ENCODE peak calls at places on chromosomes 2 and 18, in seven cellular contexts. U is WERI-Rb-1, B is Peyer's patch, O is A549, G is tibial artery, X is SK-N-SH, F is IMR-90. M is an unnamed sample.

GRCh38 chr2:163347982-163348842 is 387.6 kb downstream of the FIGN start:
- DNase-seq in U (no peak), B (peak), O (peak), G (peak), X (no peak), F (peak), M (peak)

GRCh38 chr18:65852273-65852672 is 101.5 kb downstream of the CDH7 start:
- DNase-seq in U (no peak), B (no peak), O (no peak), G (no peak), X (no peak), F (no peak), M (no peak)

GRCh38 chr2:205734436-205734835 is 52.1 kb downstream of the NRP2 start:
- DNase-seq in U (peak), B (no peak), O (no peak), G (no peak), X (peak), F (peak), M (no peak)

GRCh38 chr2:154125900-154126299 is 254.2 kb downstream of the GALNT13 start:
- DNase-seq in U (no peak), B (no peak), O (no peak), G (no peak), X (no peak), F (no peak), M (no peak)

GRCh38 chr2:70627499-70627898 is 73.9 kb upstream of the TGFA start:
- DNase-seq in U (no peak), B (no peak), O (no peak), G (no peak), X (no peak), F (no peak), M (no peak)

GRCh38 chr2:203758841-203759691 is 52.6 kb downstream of the CD28 start:
- DNase-seq in U (no peak), B (no peak), O (no peak), G (no peak), X (no peak), F (peak), M (no peak)

GRCh38 chr18:42792731-42793130 is 322.8 kb downstream of the RIT2 start:
- DNase-seq in U (no peak), B (no peak), O (no peak), G (no peak), X (no peak), F (no peak), M (no peak)

GRCh38 chr2:238908960-238909951 is 61.4 kb downstream of the TWIST2 start:
- DNase-seq in U (no peak), B (peak), O (no peak), G (peak), X (no peak), F (peak), M (no peak)

GRCh38 chr2:88180594-88181240 is 10.6 kb downstream of the THNSL2 start:
- DNase-seq in U (no peak), B (no peak), O (no peak), G (no peak), X (no peak), F (peak), M (no peak)

GRCh38 chr2:183665976-183666375 is 541.7 kb downstream of the NUP35 start:
- DNase-seq in U (no peak), B (no peak), O (no peak), G (no peak), X (no peak), F (no peak), M (no peak)

GRCh38 chr2:31136000-31136399 is 2.2 kb downstream of the GALNT14 start:
- DNase-seq in U (no peak), B (no peak), O (no peak), G (no peak), X (no peak), F (no peak), M (no peak)

GRCh38 chr2:201859886-201860285 is 53.5 kb downstream of the CDK15 start:
- DNase-seq in U (no peak), B (no peak), O (no peak), G (no peak), X (no peak), F (peak), M (no peak)

GRCh38 chr2:167793725-167794124 is 453.7 kb downstream of the STK39 start:
- DNase-seq in U (no peak), B (no peak), O (no peak), G (no peak), X (no peak), F (no peak), M (no peak)

GRCh38 chr2:172340394-172340793 is 87.0 kb upstream of the ITGA6 start:
- DNase-seq in U (no peak), B (no peak), O (no peak), G (no peak), X (no peak), F (no peak), M (no peak)

GRCh38 chr2:240435955-240436625 is 627 bp downstream of the GPC1 start:
- DNase-seq in U (peak), B (no peak), O (no peak), G (no peak), X (peak), F (peak), M (peak)

GRCh38 chr2:24919100-24919976 is 699 bp downstream of the ADCY3 start:
- DNase-seq in U (peak), B (peak), O (peak), G (no peak), X (peak), F (peak), M (no peak)

GRCh38 chr2:110948027-110948687 is 172.6 kb upstream of the BCL2L11 start:
- DNase-seq in U (no peak), B (no peak), O (no peak), G (no peak), X (peak), F (no peak), M (no peak)

GRCh38 chr2:210762604-210763588 is 206.5 kb downstream of the CPS1 start:
- DNase-seq in U (no peak), B (no peak), O (no peak), G (no peak), X (no peak), F (no peak), M (no peak)

GRCh38 chr18:74375999-74376398 is 60.4 kb downstream of the C18orf63 start:
- DNase-seq in U (no peak), B (peak), O (peak), G (no peak), X (no peak), F (peak), M (no peak)

GRCh38 chr2:64500549-64500948 is 23.6 kb upstream of the AFTPH start:
- DNase-seq in U (no peak), B (no peak), O (no peak), G (no peak), X (no peak), F (no peak), M (no peak)

GRCh38 chr2:107936427-107937359 is 49.6 kb upstream of the SLC5A7 start:
- DNase-seq in U (no peak), B (no peak), O (no peak), G (no peak), X (peak), F (no peak), M (no peak)

GRCh38 chr2:96856776-96857673 is 791 bp downstream of the ANKRD39 start:
- DNase-seq in U (no peak), B (peak), O (no peak), G (no peak), X (no peak), F (no peak), M (no peak)

GRCh38 chr18:22848618-22849017 is 84.5 kb upstream of the RBBP8 start:
- DNase-seq in U (no peak), B (no peak), O (no peak), G (no peak), X (no peak), F (peak), M (no peak)

GRCh38 chr2:234911271-234911670 is 40.5 kb upstream of the SH3BP4 start:
- DNase-seq in U (no peak), B (no peak), O (no peak), G (no peak), X (no peak), F (peak), M (no peak)

GRCh38 chr2:36459725-36460137 is 104.2 kb downstream of the CRIM1 start:
- DNase-seq in U (peak), B (peak), O (peak), G (no peak), X (peak), F (peak), M (no peak)

GRCh38 chr18:25935356-25935755 is 155.1 kb downstream of the SS18 start:
- DNase-seq in U (no peak), B (no peak), O (no peak), G (no peak), X (no peak), F (no peak), M (no peak)

GRCh38 chr2:220076734-220077133 is 449.3 kb downstream of the SLC4A3 start:
- DNase-seq in U (no peak), B (no peak), O (no peak), G (peak), X (peak), F (peak), M (no peak)

GRCh38 chr2:138321458-138321857 is 180.1 kb upstream of the SPOPL start:
- DNase-seq in U (no peak), B (no peak), O (no peak), G (no peak), X (no peak), F (no peak), M (no peak)

GRCh38 chr18:41464278-41464677 is 490.8 kb upstream of the PIK3C3 start:
- DNase-seq in U (no peak), B (no peak), O (no peak), G (no peak), X (no peak), F (no peak), M (no peak)

DNA sequence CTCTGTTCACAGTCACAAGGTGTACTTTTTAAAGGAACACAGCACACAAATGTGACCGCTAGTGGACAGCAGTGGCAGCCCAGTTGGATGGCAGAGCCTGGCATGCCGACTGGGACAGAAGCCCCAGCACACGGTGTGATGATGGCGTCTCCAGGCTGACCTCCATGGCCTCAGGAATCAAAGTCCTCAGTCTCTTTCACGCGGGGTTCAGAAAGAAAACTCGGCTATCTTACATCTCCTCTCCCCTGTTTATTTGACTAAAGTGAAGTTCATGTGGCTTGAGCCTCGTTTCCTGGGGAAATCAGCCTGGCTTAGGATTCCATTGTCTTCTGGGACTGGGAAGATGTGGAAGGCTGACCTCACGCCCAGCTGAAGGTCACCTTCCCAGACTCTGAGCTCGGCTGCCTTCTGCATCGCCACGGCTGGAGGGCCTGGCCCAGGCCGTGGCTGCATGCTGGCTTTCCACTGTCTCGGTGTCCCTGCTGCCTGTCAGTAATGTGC is 56.1 kb downstream of the ASAP2 start:
- DNase-seq in U (no peak), B (no peak), O (no peak), G (no peak), X (peak), F (peak), M (peak)
- H3K4me3 ChIP-seq in U (no peak), B (no peak), O (no peak), G (no peak), X (no peak), F (no peak), M (no peak)

GRCh38 chr2:105412584-105412983 is 13.7 kb upstream of the FHL2 start:
- DNase-seq in U (no peak), B (no peak), O (no peak), G (no peak), X (no peak), F (no peak), M (no peak)

GRCh38 chr2:105411720-105412407 is 13.0 kb upstream of the FHL2 start:
- DNase-seq in U (no peak), B (no peak), O (peak), G (no peak), X (no peak), F (no peak), M (no peak)

GRCh38 chr2:105417789-105418475 is 19.1 kb upstream of the FHL2 start:
- DNase-seq in U (no peak), B (no peak), O (no peak), G (no peak), X (no peak), F (peak), M (no peak)

GRCh38 chr2:105418527-105418926 is 19.7 kb upstream of the FHL2 start:
- DNase-seq in U (no peak), B (no peak), O (no peak), G (no peak), X (no peak), F (no peak), M (no peak)

DNA sequence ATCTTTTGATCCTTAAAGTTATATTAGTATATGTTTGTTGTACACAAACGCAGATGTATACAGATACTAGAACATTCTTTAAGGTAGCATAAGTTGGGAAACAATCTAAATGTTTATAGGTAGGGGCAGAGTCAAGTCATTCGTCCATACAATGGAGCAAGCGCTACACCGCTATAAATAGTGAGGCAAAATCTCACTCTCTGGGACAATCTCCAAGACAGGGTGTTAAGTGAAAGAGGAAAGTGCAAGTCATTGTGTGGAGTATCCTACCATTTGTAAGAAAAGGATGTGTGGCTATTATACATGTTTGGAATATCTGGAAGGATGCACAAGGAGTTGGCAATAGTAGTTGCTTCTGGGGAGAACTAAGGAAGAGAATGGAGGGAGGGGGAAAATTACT is 16.2 kb upstream of the FHL2 start:
- DNase-seq in U (no peak), B (no peak), O (no peak), G (no peak), X (no peak), F (no peak), M (no peak)
- H3K27ac ChIP-seq in U (no peak), B (no peak), O (no peak), G (no peak), X (no peak), F (no peak), M (no peak)

GRCh38 chr2:103459302-103459701 is 697.5 kb downstream of the TMEM182 start:
- DNase-seq in U (no peak), B (no peak), O (no peak), G (no peak), X (no peak), F (no peak), M (no peak)
- TF ChIP-seq CTCF in U (no peak), B (no peak), O (no peak), G (no peak), X (no peak), F (no peak), M (no peak)

DNA sequence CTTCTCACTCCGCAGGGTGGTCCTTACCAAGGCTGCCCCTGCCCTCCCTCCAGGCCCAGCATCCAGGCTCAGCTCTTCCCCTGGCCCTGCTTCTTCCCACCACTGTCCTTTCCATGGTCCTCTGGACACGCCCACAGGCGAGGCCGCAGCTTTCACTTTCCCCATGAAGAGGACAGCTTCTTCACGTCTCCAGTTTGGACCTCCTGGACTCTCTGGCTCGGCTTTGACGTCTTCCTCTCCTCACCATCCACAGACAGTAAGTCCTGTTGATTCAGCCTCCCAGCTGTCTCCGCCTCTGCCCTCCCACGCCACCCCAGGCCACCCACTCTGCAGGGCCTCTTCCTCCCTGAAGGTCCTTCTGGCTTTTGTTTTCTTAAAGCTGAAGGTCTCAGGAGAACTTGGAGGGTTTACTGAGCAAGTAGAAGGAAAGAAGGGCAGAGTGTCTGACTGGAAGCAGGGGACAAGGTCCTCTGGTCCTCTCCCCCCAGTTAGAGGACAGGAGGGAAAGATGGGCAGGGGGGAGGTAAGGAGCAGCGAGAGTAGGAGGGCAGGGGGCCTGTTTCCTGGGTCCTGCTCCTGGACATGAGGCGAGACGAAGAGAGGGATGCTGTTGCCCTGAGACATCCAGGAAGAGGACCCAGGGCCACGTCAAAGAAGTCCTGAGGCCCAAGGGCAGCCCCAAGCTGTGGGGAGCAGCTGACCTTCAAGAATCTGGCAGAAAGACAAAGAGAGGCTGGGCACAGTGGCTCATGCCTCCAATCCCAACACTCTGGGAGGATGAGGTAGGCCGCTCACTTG is 24.7 kb upstream of the NMUR1 start:
- DNase-seq in U (no peak), B (peak), O (no peak), G (peak), X (no peak), F (peak), M (no peak)
- H3K4me3 ChIP-seq in U (no peak), B (peak), O (no peak), G (peak), X (no peak), F (peak), M (no peak)

GRCh38 chr18:63260075-63260754 is 59.4 kb downstream of the BCL2 start:
- DNase-seq in U (no peak), B (no peak), O (no peak), G (no peak), X (no peak), F (no peak), M (no peak)

GRCh38 chr18:63261029-63261428 is 58.5 kb downstream of the BCL2 start:
- DNase-seq in U (no peak), B (no peak), O (no peak), G (no peak), X (no peak), F (no peak), M (no peak)

GRCh38 chr18:63263444-63263843 is 56.1 kb downstream of the BCL2 start:
- DNase-seq in U (no peak), B (no peak), O (no peak), G (no peak), X (no peak), F (no peak), M (no peak)

GRCh38 chr18:63264871-63265270 is 54.7 kb downstream of the BCL2 start:
- DNase-seq in U (no peak), B (no peak), O (no peak), G (no peak), X (no peak), F (no peak), M (no peak)

DNA sequence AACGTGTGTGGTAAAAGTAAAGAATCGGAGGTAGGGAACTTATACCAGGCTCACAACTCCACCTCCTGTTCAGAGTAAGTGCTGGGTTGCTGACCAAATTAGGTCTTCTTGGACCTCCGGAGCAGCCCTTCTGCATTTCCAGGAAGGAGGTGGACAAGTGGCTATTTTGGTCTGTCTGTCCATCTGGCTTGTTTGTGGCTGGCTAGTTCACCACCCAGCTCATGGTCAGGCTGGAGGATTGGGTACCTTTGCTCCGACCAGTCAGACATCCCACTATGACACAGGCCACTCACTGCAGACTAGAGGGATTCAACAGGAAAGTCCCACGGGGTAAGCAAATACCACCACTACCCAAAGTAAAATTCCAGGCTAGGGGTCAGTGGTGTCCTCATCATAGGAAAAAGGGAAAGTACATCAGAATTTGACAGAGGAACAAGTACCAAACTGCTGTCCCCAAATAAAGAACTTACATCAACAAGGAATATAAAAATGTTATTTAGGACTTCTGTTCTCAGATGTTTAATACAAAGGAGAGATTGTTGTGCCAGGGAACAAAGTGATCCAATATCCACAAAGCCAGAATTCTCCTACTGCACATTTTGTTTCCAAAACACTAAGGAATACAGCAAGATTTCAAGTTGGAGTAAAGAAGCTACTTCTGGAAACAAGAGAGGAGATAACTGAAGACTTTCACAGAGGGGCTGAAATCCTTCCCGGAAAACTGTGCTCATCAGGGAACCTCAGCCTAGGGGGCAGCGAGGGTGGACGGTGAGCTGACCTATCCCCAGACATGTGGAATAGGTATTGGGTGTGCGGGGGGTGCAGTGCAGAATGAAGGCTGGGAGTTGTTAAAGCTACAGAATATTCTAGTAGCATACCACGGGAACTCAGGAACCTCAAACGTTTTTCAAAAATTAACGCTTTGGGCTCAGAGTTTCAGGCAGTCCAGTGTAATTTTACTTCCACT is 56.9 kb downstream of the BCL2 start:
- DNase-seq in U (no peak), B (no peak), O (no peak), G (peak), X (no peak), F (no peak), M (no peak)
- H3K27ac ChIP-seq in U (no peak), B (peak), O (no peak), G (peak), X (no peak), F (no peak), M (peak)

GRCh38 chr18:49243391-49243790 is 217.1 kb downstream of the DYM start:
- DNase-seq in U (no peak), B (no peak), O (no peak), G (no peak), X (no peak), F (no peak), M (no peak)

GRCh38 chr18:49241852-49242251 is 218.6 kb downstream of the DYM start:
- DNase-seq in U (no peak), B (no peak), O (no peak), G (no peak), X (no peak), F (peak), M (no peak)

GRCh38 chr18:49237031-49237430 is 223.4 kb downstream of the DYM start:
- DNase-seq in U (no peak), B (no peak), O (no peak), G (no peak), X (no peak), F (no peak), M (no peak)

GRCh38 chr18:49234984-49235383 is 225.5 kb downstream of the DYM start:
- DNase-seq in U (no peak), B (no peak), O (no peak), G (no peak), X (no peak), F (no peak), M (no peak)

GRCh38 chr18:49238433-49239042 is 221.9 kb downstream of the DYM start:
- DNase-seq in U (peak), B (no peak), O (no peak), G (no peak), X (peak), F (peak), M (no peak)
- TF ChIP-seq CTCF in U (peak), B (peak), O (peak), G (peak), X (peak), F (peak), M (peak)

M was measured in dorsolateral prefrontal cortex.